ENCODE peak calls at places on chromosomes 5 and 9, in seven cellular contexts. Q is LNCaP clone FGC; W is nephron progenitor cell; K is AG04450; I is CD8-positive, alpha-beta T cell; A is omental fat pad; N is foreskin keratinocyte. J is an unnamed sample.

GRCh38 chr5:137666109-137666850 is 69.6 kb downstream of the KLHL3 start:
- DNase-seq in Q (no peak), W (no peak), K (no peak), I (peak), A (no peak), N (no peak), J (peak)

GRCh38 chr5:55816342-55816741 is 34.8 kb upstream of the IL31RA start:
- DNase-seq in Q (no peak), W (no peak), K (peak), I (no peak), A (no peak), N (peak), J (no peak)

GRCh38 chr9:20294351-20294750 is 327.9 kb downstream of the MLLT3 start:
- DNase-seq in Q (no peak), W (no peak), K (no peak), I (no peak), A (no peak), N (no peak), J (no peak)

GRCh38 chr5:127055880-127056653 is 17.2 kb downstream of the C5orf63 start:
- DNase-seq in Q (no peak), W (no peak), K (no peak), I (no peak), A (no peak), N (no peak), J (no peak)

GRCh38 chr5:154723740-154724505 is 31.3 kb upstream of the LARP1 start:
- DNase-seq in Q (peak), W (no peak), K (peak), I (no peak), A (no peak), N (no peak), J (no peak)

GRCh38 chr5:145237843-145238242 is 597.3 kb downstream of the PRELID2 start:
- DNase-seq in Q (peak), W (peak), K (no peak), I (no peak), A (no peak), N (peak), J (peak)

GRCh38 chr5:96433066-96433447 is at the start of gene PCSK1:
- DNase-seq in Q (no peak), W (peak), K (no peak), I (no peak), A (no peak), N (no peak), J (no peak)

GRCh38 chr5:96228449-96228848 is 204.6 kb downstream of the PCSK1 start:
- DNase-seq in Q (no peak), W (no peak), K (no peak), I (no peak), A (no peak), N (peak), J (no peak)

GRCh38 chr5:93099902-93100347 is 481.1 kb downstream of the NR2F1-AS1 start:
- DNase-seq in Q (no peak), W (no peak), K (no peak), I (no peak), A (no peak), N (no peak), J (no peak)

GRCh38 chr5:137205237-137205636 is 293.9 kb downstream of the SPOCK1 start:
- DNase-seq in Q (no peak), W (no peak), K (no peak), I (no peak), A (no peak), N (peak), J (no peak)

GRCh38 chr9:134557331-134557730 is 84.3 kb upstream of the COL5A1 start:
- DNase-seq in Q (no peak), W (no peak), K (no peak), I (no peak), A (no peak), N (no peak), J (no peak)

GRCh38 chr5:87741891-87742290 is 329.2 kb upstream of the CCNH start:
- DNase-seq in Q (no peak), W (no peak), K (no peak), I (no peak), A (no peak), N (no peak), J (no peak)

GRCh38 chr9:71858812-71859211 is 52.2 kb downstream of the ABHD17B start:
- DNase-seq in Q (no peak), W (no peak), K (no peak), I (no peak), A (no peak), N (peak), J (peak)

GRCh38 chr9:31612336-31613030 is 772.0 kb upstream of the ACO1 start:
- DNase-seq in Q (no peak), W (no peak), K (no peak), I (no peak), A (no peak), N (no peak), J (no peak)

GRCh38 chr5:151125421-151125820 is 32.2 kb downstream of the ANXA6 start:
- DNase-seq in Q (no peak), W (no peak), K (no peak), I (no peak), A (no peak), N (no peak), J (peak)

GRCh38 chr5:132979367-132979935 is 16.0 kb upstream of the AFF4 start:
- DNase-seq in Q (no peak), W (no peak), K (no peak), I (no peak), A (no peak), N (peak), J (no peak)

GRCh38 chr9:98887918-98888510 is 55.7 kb upstream of the COL15A1 start:
- DNase-seq in Q (no peak), W (no peak), K (no peak), I (no peak), A (no peak), N (peak), J (no peak)

GRCh38 chr9:20242767-20243166 is 379.5 kb downstream of the MLLT3 start:
- DNase-seq in Q (no peak), W (no peak), K (no peak), I (peak), A (no peak), N (no peak), J (peak)

GRCh38 chr5:158770506-158770905 is 329.2 kb downstream of the EBF1 start:
- DNase-seq in Q (no peak), W (no peak), K (no peak), I (no peak), A (no peak), N (no peak), J (peak)

GRCh38 chr5:90654235-90654634 is 95.6 kb downstream of the ADGRV1 start:
- DNase-seq in Q (no peak), W (no peak), K (no peak), I (no peak), A (no peak), N (no peak), J (no peak)

GRCh38 chr5:14685757-14686156 is 21.2 kb downstream of the OTULIN start:
- DNase-seq in Q (peak), W (peak), K (peak), I (no peak), A (no peak), N (no peak), J (peak)

GRCh38 chr5:72878854-72879253 is 62.4 kb downstream of the TNPO1 start:
- DNase-seq in Q (peak), W (no peak), K (no peak), I (no peak), A (no peak), N (no peak), J (no peak)

GRCh38 chr5:169970334-169970733 is 10.0 kb downstream of the INSYN2B start:
- DNase-seq in Q (no peak), W (no peak), K (no peak), I (no peak), A (no peak), N (no peak), J (peak)

GRCh38 chr5:144072518-144072927 is 97.9 kb downstream of the YIPF5 start:
- DNase-seq in Q (no peak), W (no peak), K (no peak), I (no peak), A (no peak), N (peak), J (no peak)

GRCh38 chr5:127014573-127014972 is 15.8 kb downstream of the MARCHF3 start:
- DNase-seq in Q (no peak), W (no peak), K (no peak), I (no peak), A (no peak), N (no peak), J (no peak)

GRCh38 chr9:27715651-27716050 is 142.4 kb upstream of the C9orf72 start:
- DNase-seq in Q (no peak), W (no peak), K (no peak), I (no peak), A (no peak), N (no peak), J (no peak)

GRCh38 chr5:3020426-3020825 is 268.9 kb upstream of the IRX2 start:
- DNase-seq in Q (no peak), W (no peak), K (no peak), I (no peak), A (no peak), N (no peak), J (no peak)

GRCh38 chr9:37066139-37066725 is 32.2 kb upstream of the PAX5 start:
- DNase-seq in Q (no peak), W (no peak), K (no peak), I (no peak), A (no peak), N (no peak), J (peak)

GRCh38 chr9:135906291-135907005 is 898 bp downstream of the CAMSAP1 start:
- DNase-seq in Q (no peak), W (no peak), K (no peak), I (no peak), A (no peak), N (no peak), J (peak)

GRCh38 chr5:1312206-1312605 is 17.3 kb upstream of the TERT start:
- DNase-seq in Q (no peak), W (peak), K (no peak), I (peak), A (no peak), N (no peak), J (no peak)

GRCh38 chr5:124740055-124740454 is 6.4 kb downstream of the ZNF608 start:
- DNase-seq in Q (no peak), W (no peak), K (no peak), I (no peak), A (no peak), N (no peak), J (no peak)

GRCh38 chr9:136685216-136685615 is 2.0 kb downstream of the AGPAT2 start:
- DNase-seq in Q (no peak), W (peak), K (no peak), I (no peak), A (no peak), N (no peak), J (no peak)

GRCh38 chr5:17216974-17217325 is 481 bp upstream of the BASP1 start:
- DNase-seq in Q (no peak), W (peak), K (no peak), I (no peak), A (no peak), N (no peak), J (no peak)

GRCh38 chr9:134970719-134971118 is 53.0 kb upstream of the FCN1 start:
- DNase-seq in Q (no peak), W (no peak), K (no peak), I (no peak), A (no peak), N (no peak), J (no peak)

GRCh38 chr9:34370970-34371880 is 5.5 kb downstream of the MYORG start:
- DNase-seq in Q (no peak), W (no peak), K (no peak), I (no peak), A (no peak), N (no peak), J (no peak)
- TF ChIP-seq CTCF in Q (no peak), W (no peak), K (no peak), I (no peak), A (no peak), N (no peak), J (no peak)

DNA sequence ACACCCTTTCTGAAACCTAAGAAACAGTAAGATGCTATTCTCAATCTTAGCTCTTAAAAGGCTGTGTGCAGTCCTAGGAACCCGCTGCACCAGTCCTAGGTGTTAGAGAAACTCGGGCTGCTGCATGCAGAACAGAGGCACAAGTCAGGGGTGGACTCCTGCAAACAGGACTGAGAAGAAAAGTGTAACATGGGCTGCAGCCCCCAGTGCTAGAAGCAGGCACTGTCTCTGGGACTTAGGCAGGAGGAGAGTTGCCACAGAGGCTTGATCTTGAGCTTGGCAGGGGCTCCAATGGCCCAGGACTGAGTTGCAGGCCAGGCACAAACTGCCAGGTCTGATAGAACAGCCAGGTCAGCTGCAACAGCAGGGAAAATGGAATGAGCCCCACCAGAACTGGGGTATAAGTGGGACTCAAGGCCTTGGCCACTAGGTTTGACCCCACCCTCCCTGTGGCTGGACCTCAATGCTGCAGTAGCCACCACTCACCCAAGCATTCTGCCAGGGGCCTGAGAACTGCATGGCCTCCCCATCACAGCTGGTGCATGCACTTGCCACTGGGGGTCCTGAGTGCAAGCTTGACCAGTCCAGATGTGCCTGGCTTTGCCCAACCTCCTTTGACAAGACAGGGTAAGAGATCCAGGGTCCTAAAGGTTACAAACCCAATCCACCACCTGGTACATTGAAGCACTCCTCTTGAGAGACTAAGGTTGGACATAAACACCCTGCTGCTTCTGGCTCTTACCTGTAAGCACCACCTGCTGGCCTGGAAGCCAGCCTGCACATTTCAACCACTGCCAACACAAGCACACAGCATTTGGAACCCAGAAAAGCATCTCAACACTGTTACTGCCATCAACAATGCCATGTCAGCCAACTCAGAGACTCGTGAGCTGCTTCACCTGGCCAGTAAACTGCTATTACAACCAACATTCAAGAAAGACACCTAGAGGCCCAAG is 103.3 kb downstream of the FBXL17 start:
- DNase-seq in Q (peak), W (no peak), K (no peak), I (no peak), A (no peak), N (no peak), J (peak)
- TF ChIP-seq CTCF in Q (peak), W (no peak), K (no peak), I (no peak), A (no peak), N (peak), J (no peak)

GRCh38 chr9:95343725-95344287 is 26.3 kb upstream of the FANCC start:
- DNase-seq in Q (no peak), W (no peak), K (no peak), I (no peak), A (no peak), N (no peak), J (no peak)

GRCh38 chr9:95342571-95342970 is 25.1 kb upstream of the FANCC start:
- DNase-seq in Q (no peak), W (no peak), K (no peak), I (no peak), A (no peak), N (no peak), J (no peak)

GRCh38 chr9:95338243-95338642 is 20.7 kb upstream of the FANCC start:
- DNase-seq in Q (no peak), W (no peak), K (no peak), I (no peak), A (no peak), N (no peak), J (no peak)

GRCh38 chr9:95344735-95345134 is 27.2 kb upstream of the FANCC start:
- DNase-seq in Q (no peak), W (no peak), K (no peak), I (no peak), A (no peak), N (no peak), J (no peak)

GRCh38 chr9:95341262-95342011 is 23.9 kb upstream of the FANCC start:
- DNase-seq in Q (peak), W (no peak), K (no peak), I (no peak), A (no peak), N (no peak), J (no peak)
- TF ChIP-seq CTCF in Q (peak), W (no peak), K (peak), I (no peak), A (no peak), N (peak), J (no peak)

DNA sequence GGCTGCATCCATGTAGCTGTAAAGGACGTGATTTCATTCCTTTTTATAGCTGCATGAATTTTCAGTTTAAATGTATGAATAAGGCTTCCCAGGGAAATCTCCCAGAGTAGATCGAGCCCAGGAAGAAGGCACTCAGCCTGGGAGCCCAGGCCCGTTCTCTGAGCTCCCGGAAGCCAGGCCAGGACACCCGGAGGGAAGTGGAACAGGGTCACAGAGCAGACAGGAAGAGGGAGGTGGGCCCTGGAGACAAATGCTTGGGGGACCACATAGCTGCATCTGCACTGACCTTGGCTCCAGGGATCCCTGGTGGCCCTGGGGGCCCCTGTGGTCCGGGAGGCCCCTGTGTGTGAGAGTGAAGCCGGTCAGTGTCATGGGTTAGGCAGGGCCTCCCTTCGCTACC is 19.7 kb upstream of the PHYKPL start:
- DNase-seq in Q (no peak), W (no peak), K (no peak), I (no peak), A (no peak), N (no peak), J (no peak)
- TF ChIP-seq CTCF in Q (no peak), W (no peak), K (no peak), I (no peak), A (no peak), N (no peak), J (no peak)

J was measured in GM12865.